ENCODE peak calls at places on chromosomes 13 and 19, in eight cellular contexts. C is MM.1S, Y is mesendoderm, T is dorsolateral prefrontal cortex, M is GM23248, G is foreskin keratinocyte, N is suprapubic skin, J is IMR-90. H is an unnamed sample.

GRCh38 chr13:52780092-52780491 is 40.5 kb upstream of the CNMD start:
- DNase-seq in C (peak; percentile 85), Y (no peak), T (no peak), M (no peak), G (no peak), N (no peak), J (no peak), H (no peak)

GRCh38 chr19:5338661-5339469 is 1.7 kb downstream of the PTPRS start:
- DNase-seq in C (no peak), Y (peak; percentile 84), T (no peak), M (no peak), G (no peak), N (no peak), J (no peak), H (no peak)

GRCh38 chr19:1000095-1000494 is at the start of gene GRIN3B:
- DNase-seq in C (peak; percentile 49), Y (peak; percentile 69), T (no peak), M (peak; percentile 77), G (no peak), N (no peak), J (peak; percentile 40), H (no peak)

GRCh38 chr19:11176466-11177193 is 20.7 kb downstream of the KANK2 start:
- DNase-seq in C (no peak), Y (no peak), T (no peak), M (no peak), G (no peak), N (no peak), J (no peak), H (no peak)

GRCh38 chr19:1249298-1249989 is 1.1 kb downstream of the MIDN start:
- DNase-seq in C (peak; percentile 95), Y (peak; percentile 97), T (peak; percentile 92), M (peak; percentile 99), G (peak; percentile 72), N (peak; percentile 95), J (peak; percentile 96), H (peak; percentile 78)

GRCh38 chr13:38824342-38824741 is 137.5 kb downstream of the FREM2 start:
- DNase-seq in C (no peak), Y (peak; percentile 41), T (no peak), M (no peak), G (peak; percentile 12), N (no peak), J (no peak), H (no peak)

GRCh38 chr13:90485441-90485840 is 862.0 kb upstream of the MIR17HG start:
- DNase-seq in C (no peak), Y (no peak), T (no peak), M (peak; percentile 87), G (peak; percentile 47), N (no peak), J (peak; percentile 65), H (no peak)

GRCh38 chr19:48963371-48964204 is 1.5 kb upstream of the FTL start:
- DNase-seq in C (peak; percentile 43), Y (peak; percentile 92), T (peak; percentile 68), M (peak; percentile 85), G (no peak), N (peak; percentile 86), J (peak; percentile 71), H (no peak)

GRCh38 chr19:32868206-32868950 is 1.2 kb downstream of the SLC7A9 start:
- DNase-seq in C (no peak), Y (no peak), T (no peak), M (no peak), G (no peak), N (no peak), J (no peak), H (no peak)

GRCh38 chr13:41823486-41823885 is 137.4 kb downstream of the VWA8 start:
- DNase-seq in C (no peak), Y (no peak), T (no peak), M (no peak), G (no peak), N (no peak), J (no peak), H (no peak)

GRCh38 chr13:74442751-74443150 is 308.5 kb upstream of the KLF12 start:
- DNase-seq in C (no peak), Y (no peak), T (no peak), M (no peak), G (peak; percentile 69), N (no peak), J (no peak), H (no peak)

GRCh38 chr19:17419491-17420266 is at the start of gene MVB12A:
- DNase-seq in C (peak; percentile 99), Y (peak; percentile 100), T (peak; percentile 99), M (peak; percentile 99), G (peak; percentile 96), N (peak; percentile 98), J (peak; percentile 99), H (peak; percentile 79)
- H3K27ac ChIP-seq in C (peak within 1 kb of the TSS; percentile 49), Y (peak within 1 kb of the TSS; percentile 28), T (peak within 1 kb of the TSS; percentile 89), M (peak within 1 kb of the TSS; percentile 85), G (no peak within 1 kb of the TSS), N (peak within 1 kb of the TSS; percentile 56), J (peak within 1 kb of the TSS; percentile 68), H (peak within 1 kb of the TSS; percentile 89)

GRCh38 chr13:110323172-110323851 is 16.2 kb downstream of the COL4A2 start:
- DNase-seq in C (no peak), Y (peak; percentile 58), T (no peak), M (peak; percentile 86), G (no peak), N (no peak), J (peak; percentile 96), H (no peak)
- H3K27ac ChIP-seq in C (no peak overlapping the region), Y (no peak overlapping the region), T (no peak overlapping the region), M (peak overlapping the region; percentile 39), G (no peak overlapping the region), N (no peak overlapping the region), J (peak overlapping the region; percentile 52), H (peak overlapping the region; percentile 57)

GRCh38 chr13:109998808-109999528 is 212.6 kb upstream of the IRS2 start:
- DNase-seq in C (no peak), Y (no peak), T (no peak), M (peak; percentile 84), G (peak; percentile 89), N (no peak), J (peak; percentile 95), H (no peak)

GRCh38 chr13:110001622-110002275 is 215.4 kb upstream of the IRS2 start:
- DNase-seq in C (no peak), Y (no peak), T (no peak), M (peak; percentile 76), G (peak; percentile 44), N (no peak), J (peak; percentile 90), H (no peak)

GRCh38 chr13:110000534-110001345 is 214.4 kb upstream of the IRS2 start:
- DNase-seq in C (no peak), Y (no peak), T (no peak), M (peak; percentile 63), G (no peak), N (no peak), J (no peak), H (no peak)

GRCh38 chr13:109998030-109998429 is 211.6 kb upstream of the IRS2 start:
- DNase-seq in C (no peak), Y (no peak), T (no peak), M (no peak), G (no peak), N (no peak), J (no peak), H (no peak)

DNA sequence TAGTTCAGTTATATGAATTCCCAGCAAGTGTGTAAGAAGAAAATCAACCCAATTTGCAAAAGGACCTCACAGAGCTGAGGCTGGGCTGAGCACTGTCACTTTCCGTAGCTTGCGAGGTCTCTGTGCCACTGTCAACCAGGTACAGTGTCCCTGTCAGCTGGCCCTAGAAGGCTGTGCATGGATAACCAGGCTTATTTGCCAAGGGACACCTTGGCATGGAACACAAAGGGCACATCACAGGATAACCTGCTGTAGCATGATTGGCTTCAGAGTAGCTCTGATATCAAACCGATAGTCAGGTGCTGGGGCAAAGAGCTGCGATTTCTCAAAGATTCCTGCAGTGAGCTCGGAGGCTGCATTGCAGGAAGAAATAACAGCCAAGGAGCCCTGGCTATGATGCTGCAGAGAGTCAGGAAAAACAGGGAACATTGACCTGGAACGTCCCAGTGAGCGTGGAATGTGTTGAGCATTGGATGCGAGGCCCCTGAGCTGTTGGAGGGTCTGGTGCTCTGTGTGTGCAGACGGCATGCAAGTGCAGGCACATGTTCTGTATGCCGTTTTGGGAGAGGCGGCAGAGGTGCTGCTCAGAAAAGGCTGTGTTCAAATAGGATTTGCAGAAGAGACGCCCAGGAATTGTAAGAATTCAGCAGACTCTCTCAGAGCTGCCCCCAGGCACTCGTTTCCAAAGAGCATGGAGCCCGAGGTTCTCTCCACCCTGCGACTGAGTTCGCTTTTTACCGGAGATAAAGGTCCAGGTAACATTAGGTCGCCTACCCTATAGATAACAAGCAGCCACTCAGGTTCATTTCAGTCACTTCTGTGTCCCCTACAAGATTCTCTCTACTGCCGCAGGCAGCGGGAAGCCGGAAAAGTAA is 213.5 kb upstream of the IRS2 start:
- DNase-seq in C (no peak), Y (peak; percentile 35), T (no peak), M (no peak), G (no peak), N (no peak), J (no peak), H (no peak)
- H3K27ac ChIP-seq in C (no peak overlapping the region), Y (no peak overlapping the region), T (no peak overlapping the region), M (no peak overlapping the region), G (no peak overlapping the region), N (no peak overlapping the region), J (no peak overlapping the region), H (no peak overlapping the region)

GRCh38 chr19:3556423-3556977 is 886 bp downstream of the MFSD12 start:
- DNase-seq in C (peak; percentile 5), Y (no peak), T (no peak), M (no peak), G (no peak), N (no peak), J (no peak), H (no peak)
- H3K27ac ChIP-seq in C (no peak overlapping the region), Y (no peak overlapping the region), T (peak overlapping the region; percentile 2), M (no peak overlapping the region), G (peak overlapping the region; percentile 9), N (no peak overlapping the region), J (peak overlapping the region; percentile 60), H (peak overlapping the region; percentile 92)

GRCh38 chr13:23766939-23767338 is 122.3 kb downstream of the MIPEP start:
- DNase-seq in C (no peak), Y (no peak), T (no peak), M (no peak), G (no peak), N (no peak), J (no peak), H (no peak)
- H3K27ac ChIP-seq in C (no peak overlapping the region), Y (no peak overlapping the region), T (no peak overlapping the region), M (no peak overlapping the region), G (no peak overlapping the region), N (no peak overlapping the region), J (no peak overlapping the region), H (no peak overlapping the region)

H was measured in esophagus squamous epithelium.